ENCODE peak calls at places on chromosomes 6 and 20, in eight cellular contexts. B is BE2C, K is IMR-90, Z is right cardiac atrium, S is stomach, I is sigmoid colon, Y is MM.1S, H is astrocyte. D is an unnamed sample. For H3K4me1, the result is how much of the 10 kb centered on the place peaks cover.

GRCh38 chr20:47326718-47327137 is 29.8 kb downstream of the ZMYND8 start:
- DNase-seq in B (no peak), K (peak), Z (no peak), S (no peak), I (no peak), Y (no peak), H (peak), D (no peak)

GRCh38 chr6:88048556-88048955 is 915 bp downstream of the SPACA1 start:
- DNase-seq in B (no peak), K (no peak), Z (no peak), S (no peak), I (no peak), Y (no peak), H (no peak), D (no peak)

GRCh38 chr20:46131396-46131795 is 13.3 kb downstream of the CD40 start:
- DNase-seq in B (no peak), K (peak), Z (no peak), S (no peak), I (no peak), Y (no peak), H (peak), D (peak)

GRCh38 chr6:16265351-16266341 is 27.3 kb downstream of the GMPR start:
- DNase-seq in B (no peak), K (no peak), Z (no peak), S (no peak), I (no peak), Y (no peak), H (no peak), D (no peak)

GRCh38 chr6:137911675-137912158 is 44.7 kb downstream of the TNFAIP3 start:
- DNase-seq in B (no peak), K (no peak), Z (no peak), S (no peak), I (no peak), Y (peak), H (no peak), D (no peak)

GRCh38 chr6:17103715-17104114 is 1.9 kb downstream of the STMND1 start:
- DNase-seq in B (no peak), K (no peak), Z (no peak), S (no peak), I (no peak), Y (no peak), H (no peak), D (no peak)

GRCh38 chr20:62761759-62762131 is 34.5 kb upstream of the MRGBP start:
- DNase-seq in B (no peak), K (no peak), Z (peak), S (no peak), I (no peak), Y (no peak), H (no peak), D (no peak)

GRCh38 chr20:48846516-48847492 is 19.0 kb upstream of the PREX1 start:
- DNase-seq in B (peak), K (no peak), Z (no peak), S (no peak), I (no peak), Y (no peak), H (no peak), D (no peak)

GRCh38 chr6:1436334-1437306 is 47.2 kb downstream of the FOXF2 start:
- DNase-seq in B (peak), K (peak), Z (no peak), S (peak), I (no peak), Y (peak), H (peak), D (no peak)

GRCh38 chr20:63747622-63748355 is 8.2 kb downstream of the SLC2A4RG start:
- DNase-seq in B (no peak), K (no peak), Z (peak), S (no peak), I (no peak), Y (no peak), H (no peak), D (no peak)

GRCh38 chr6:120147218-120147871 is 797.8 kb upstream of the MAN1A1 start:
- DNase-seq in B (no peak), K (no peak), Z (no peak), S (no peak), I (no peak), Y (no peak), H (no peak), D (no peak)

GRCh38 chr6:116003668-116004067 is 57.0 kb downstream of the FRK start:
- DNase-seq in B (no peak), K (no peak), Z (no peak), S (no peak), I (no peak), Y (no peak), H (no peak), D (no peak)

GRCh38 chr20:43446361-43446879 is 11.3 kb upstream of the SRSF6 start:
- DNase-seq in B (peak), K (no peak), Z (no peak), S (no peak), I (no peak), Y (no peak), H (no peak), D (no peak)

GRCh38 chr6:164690241-164690640 is 619.2 kb downstream of the C6orf118 start:
- DNase-seq in B (no peak), K (no peak), Z (no peak), S (no peak), I (no peak), Y (no peak), H (peak), D (no peak)

GRCh38 chr6:7144810-7145209 is 37.0 kb downstream of the RREB1 start:
- DNase-seq in B (no peak), K (no peak), Z (no peak), S (no peak), I (no peak), Y (no peak), H (no peak), D (no peak)
- H3K4me1 ChIP-seq in B (under half), K (under half), Z (under half), S (half or more), I (half or more), Y (half or more), H (under half), D (half or more)

GRCh38 chr6:167799033-167799933 is 27.4 kb upstream of the AFDN start:
- DNase-seq in B (peak), K (no peak), Z (no peak), S (no peak), I (no peak), Y (no peak), H (no peak), D (no peak)

GRCh38 chr6:167802339-167802738 is 24.4 kb upstream of the AFDN start:
- DNase-seq in B (no peak), K (no peak), Z (no peak), S (no peak), I (no peak), Y (no peak), H (no peak), D (no peak)

GRCh38 chr6:167801263-167801662 is 25.4 kb upstream of the AFDN start:
- DNase-seq in B (no peak), K (no peak), Z (no peak), S (no peak), I (no peak), Y (no peak), H (no peak), D (no peak)

GRCh38 chr6:167798453-167798852 is 28.3 kb upstream of the AFDN start:
- DNase-seq in B (no peak), K (no peak), Z (no peak), S (no peak), I (no peak), Y (no peak), H (no peak), D (no peak)

DNA sequence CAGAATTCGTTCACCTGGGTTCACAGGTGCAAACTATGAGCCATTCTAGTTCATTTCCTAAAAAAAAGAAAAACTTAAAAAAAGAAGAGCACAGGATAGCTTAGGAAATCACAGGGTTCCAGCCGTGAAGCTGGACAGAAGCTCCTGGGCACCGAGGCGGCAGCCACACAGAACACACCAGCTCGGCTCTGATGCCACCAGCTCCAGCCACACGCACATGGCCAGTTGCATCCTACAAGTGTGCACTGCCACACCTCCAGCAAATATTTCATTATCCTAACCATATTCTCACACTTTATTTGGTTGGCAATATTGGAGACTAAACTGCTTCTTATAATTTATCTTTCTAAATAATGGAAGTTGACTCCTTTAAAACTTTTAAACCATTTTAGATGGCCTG is 26.2 kb upstream of the AFDN start:
- DNase-seq in B (no peak), K (no peak), Z (no peak), S (no peak), I (no peak), Y (no peak), H (no peak), D (no peak)
- H3K4me1 ChIP-seq in B (under half), K (under half), Z (under half), S (under half), I (under half), Y (under half), H (under half), D (under half)

DNA sequence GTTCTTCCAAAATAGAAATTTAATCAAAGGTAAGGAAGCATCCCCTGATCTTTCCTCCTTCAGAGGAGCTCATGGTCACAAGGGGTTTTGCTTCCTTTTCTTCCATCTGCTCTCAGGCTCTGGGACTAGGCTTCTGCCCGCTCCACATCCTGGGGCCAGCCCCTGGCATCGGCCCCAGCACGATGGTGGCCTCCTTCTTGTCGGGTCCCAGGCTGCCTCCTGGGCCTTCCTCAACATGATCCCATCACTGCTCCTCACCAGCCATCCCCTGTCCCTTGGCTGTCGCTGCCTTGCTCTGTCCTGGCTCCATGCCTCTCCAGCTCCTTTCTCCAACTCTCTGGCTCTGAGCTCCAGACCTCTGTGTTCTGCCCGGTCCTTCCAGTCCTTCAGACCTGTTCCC is 4.1 kb downstream of the PHACTR3 start:
- DNase-seq in B (no peak), K (no peak), Z (no peak), S (no peak), I (no peak), Y (no peak), H (no peak), D (no peak)
- H3K4me1 ChIP-seq in B (under half), K (under half), Z (under half), S (under half), I (under half), Y (under half), H (under half), D (under half)

DNA sequence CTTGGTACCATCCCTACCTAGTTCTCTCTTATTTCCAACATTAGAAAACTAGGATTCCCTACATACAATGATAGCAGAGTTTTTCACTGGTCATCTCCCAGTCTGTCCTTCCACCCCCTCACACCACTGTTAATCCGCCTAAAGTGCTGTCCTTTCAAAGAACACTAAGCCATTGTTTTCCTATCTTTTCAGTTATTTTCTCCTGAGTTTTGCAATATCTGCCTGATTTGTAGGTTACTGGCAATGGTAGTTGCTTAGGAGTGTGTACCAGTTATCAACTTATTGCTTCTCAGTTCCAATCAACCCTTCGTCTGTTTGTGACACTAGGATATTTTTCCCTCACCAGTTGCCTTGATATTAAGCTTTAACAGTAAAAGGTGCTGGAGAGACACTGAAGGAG is 135.0 kb downstream of the EPM2A start:
- DNase-seq in B (no peak), K (no peak), Z (no peak), S (no peak), I (no peak), Y (no peak), H (no peak), D (no peak)
- H3K4me1 ChIP-seq in B (under half), K (under half), Z (under half), S (under half), I (under half), Y (under half), H (under half), D (under half)

GRCh38 chr20:33846291-33846916 is 35.3 kb downstream of the CHMP4B start:
- DNase-seq in B (peak), K (peak), Z (peak), S (no peak), I (peak), Y (no peak), H (no peak), D (no peak)
- H3K4me1 ChIP-seq in B (under half), K (under half), Z (under half), S (half or more), I (half or more), Y (half or more), H (under half), D (under half)

GRCh38 chr6:160990847-160991410 is 640 bp upstream of the MAP3K4 start:
- DNase-seq in B (no peak), K (peak), Z (no peak), S (no peak), I (no peak), Y (no peak), H (no peak), D (no peak)
- H3K4me1 ChIP-seq in B (under half), K (under half), Z (under half), S (under half), I (under half), Y (under half), H (under half), D (under half)

DNA sequence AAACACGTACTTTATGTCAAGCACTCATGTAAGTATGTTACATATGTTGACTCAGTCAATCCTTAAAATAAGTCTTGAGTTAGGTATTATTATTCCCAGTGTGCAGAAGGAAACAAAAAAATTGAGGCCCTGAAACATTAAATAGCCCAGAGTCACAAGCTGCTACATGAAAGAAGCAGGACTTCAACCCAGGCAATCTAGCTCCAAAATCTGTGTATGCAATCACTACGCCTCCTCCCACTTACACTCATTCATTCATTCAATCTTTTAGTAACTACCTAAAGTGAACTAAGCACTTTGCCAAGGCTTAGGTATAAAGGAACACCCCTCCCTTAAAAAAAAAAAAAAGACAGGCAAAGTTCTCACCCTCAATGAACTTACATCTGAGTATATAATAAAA is 9.3 kb downstream of the ARHGAP18 start:
- DNase-seq in B (no peak), K (no peak), Z (no peak), S (no peak), I (no peak), Y (no peak), H (no peak), D (no peak)
- H3K4me1 ChIP-seq in B (under half), K (under half), Z (under half), S (under half), I (under half), Y (half or more), H (under half), D (under half)